ENCODE peak calls at places on chromosomes 16 and 17, in nine cellular contexts. I, C, S, T, K, D, O, E and G are unnamed samples.

GRCh38 chr16:71792176-71792575 is 16.5 kb downstream of the AP1G1 start:
- DNase-seq in O (no peak), D (no peak), I (no peak), K (no peak), T (no peak), E (no peak), C (no peak), S (no peak), G (no peak)

GRCh38 chr17:75995385-75995925 is 5.2 kb upstream of the CDK3 start:
- DNase-seq in O (no peak), C (no peak), S (no peak), E (no peak), I (no peak), K (no peak), T (no peak), D (no peak), G (no peak)

GRCh38 chr16:2816751-2817495 is at the start of gene PRSS21:
- DNase-seq in E (no peak), C (no peak), T (no peak), K (no peak), I (no peak), S (no peak), O (no peak), D (peak), G (no peak)

GRCh38 chr17:27747462-27748359 is 52.6 kb downstream of the NOS2 start:
- DNase-seq in D (no peak), E (no peak), O (no peak), T (no peak), S (no peak), I (no peak), C (no peak), K (no peak), G (no peak)

GRCh38 chr16:3716831-3717234 is 491 bp downstream of the TRAP1 start:
- DNase-seq in T (no peak), I (no peak), S (no peak), C (peak), O (no peak), E (no peak), D (peak), K (peak), G (no peak)

GRCh38 chr17:50201226-50201854 is at the start of gene COL1A1:
- DNase-seq in T (no peak), I (peak), O (no peak), S (no peak), C (no peak), K (no peak), D (no peak), E (peak), G (no peak)

GRCh38 chr17:71975998-71976649 is 144.7 kb upstream of the SOX9 start:
- DNase-seq in K (no peak), T (no peak), S (no peak), I (peak), E (peak), C (no peak), O (no peak), D (no peak), G (no peak)

GRCh38 chr17:32484628-32485027 is 2.2 kb upstream of the CDK5R1 start:
- DNase-seq in S (no peak), I (no peak), K (no peak), O (no peak), C (no peak), T (no peak), E (no peak), D (no peak), G (no peak)

GRCh38 chr16:371729-372521 is 1.6 kb upstream of the MRPL28 start:
- DNase-seq in S (no peak), O (no peak), D (no peak), K (no peak), I (no peak), C (no peak), E (no peak), T (no peak), G (no peak)

GRCh38 chr17:73474370-73474988 is 162.7 kb upstream of the CDC42EP4 start:
- DNase-seq in E (peak), C (no peak), I (peak), K (no peak), D (no peak), T (no peak), O (no peak), S (no peak), G (no peak)